ENCODE peak calls at places on chromosomes 2 and 18, in nine cellular contexts. E, H, M, I, R, A, P, Z and O are unnamed samples.

GRCh38 chr2:237540823-237541222 is 25.6 kb upstream of the PRLH start:
- DNase-seq in E (peak), H (no peak), M (no peak), I (no peak), R (no peak), A (no peak), P (no peak), Z (no peak), O (peak)

GRCh38 chr18:48391863-48392262 is 17.3 kb downstream of the ZBTB7C start:
- DNase-seq in E (no peak), H (no peak), M (no peak), I (no peak), R (no peak), A (no peak), P (no peak), Z (no peak), O (no peak)

GRCh38 chr2:9102861-9103662 is 99.6 kb upstream of the MBOAT2 start:
- DNase-seq in E (no peak), H (peak), M (no peak), I (no peak), R (no peak), A (no peak), P (peak), Z (peak), O (no peak)

GRCh38 chr18:66553824-66554223 is 50.1 kb downstream of the CDH19 start:
- DNase-seq in E (no peak), H (no peak), M (no peak), I (no peak), R (no peak), A (no peak), P (no peak), Z (no peak), O (no peak)

GRCh38 chr18:54776282-54776977 is 51.8 kb upstream of the RAB27B start:
- DNase-seq in E (peak), H (peak), M (peak), I (peak), R (peak), A (peak), P (no peak), Z (no peak), O (peak)

GRCh38 chr2:238970553-238971081 is 122.7 kb downstream of the TWIST2 start:
- DNase-seq in E (peak), H (peak), M (peak), I (peak), R (peak), A (no peak), P (peak), Z (peak), O (peak)

GRCh38 chr2:236229186-236229585 is 35.0 kb downstream of the ASB18 start:
- DNase-seq in E (no peak), H (no peak), M (no peak), I (no peak), R (no peak), A (no peak), P (no peak), Z (no peak), O (no peak)

GRCh38 chr2:228136027-228136426 is 45.5 kb downstream of the SPHKAP start:
- DNase-seq in E (no peak), H (no peak), M (no peak), I (no peak), R (no peak), A (no peak), P (no peak), Z (no peak), O (no peak)

GRCh38 chr2:231530099-231531085 is at the start of gene NMUR1:
- DNase-seq in E (peak), H (no peak), M (peak), I (peak), R (peak), A (no peak), P (peak), Z (peak), O (peak)

GRCh38 chr2:26245231-26245732 is 543 bp downstream of the HADHB start:
- DNase-seq in E (no peak), H (peak), M (peak), I (no peak), R (no peak), A (peak), P (peak), Z (no peak), O (no peak)

GRCh38 chr2:70070557-70071268 is 16.6 kb upstream of the PCBP1 start:
- DNase-seq in E (peak), H (peak), M (peak), I (peak), R (peak), A (no peak), P (peak), Z (no peak), O (peak)

GRCh38 chr18:23890589-23890988 is 124.0 kb upstream of the TTC39C start:
- DNase-seq in E (no peak), H (no peak), M (no peak), I (no peak), R (no peak), A (no peak), P (no peak), Z (no peak), O (no peak)

GRCh38 chr2:233997726-233998125 is 52.8 kb upstream of the SPP2 start:
- DNase-seq in E (no peak), H (no peak), M (no peak), I (no peak), R (no peak), A (no peak), P (no peak), Z (peak), O (no peak)

GRCh38 chr2:239046822-239047221 is 198.9 kb downstream of the TWIST2 start:
- DNase-seq in E (no peak), H (no peak), M (no peak), I (no peak), R (no peak), A (no peak), P (no peak), Z (no peak), O (no peak)

GRCh38 chr2:148130571-148130970 is 109.7 kb downstream of the MBD5 start:
- DNase-seq in E (peak), H (peak), M (no peak), I (no peak), R (no peak), A (no peak), P (no peak), Z (no peak), O (no peak)

DNA sequence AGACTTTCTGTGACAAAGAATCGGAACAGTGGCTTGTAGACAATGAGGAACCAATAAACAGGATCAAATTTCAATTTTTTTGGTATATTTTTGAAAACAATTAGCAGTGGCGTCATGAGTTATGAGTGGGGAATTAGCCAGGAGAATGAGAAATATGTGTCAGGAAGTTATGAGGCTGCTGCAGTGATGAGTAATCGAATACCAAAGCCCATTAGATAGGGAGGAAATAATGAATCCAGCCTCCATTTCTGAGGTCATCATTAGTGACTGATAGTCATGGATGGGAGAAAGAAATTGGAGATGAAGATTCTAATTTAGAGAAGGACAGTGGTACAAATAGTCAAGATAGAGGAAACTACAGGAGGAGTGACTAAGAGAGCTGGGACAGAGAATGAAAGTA is 673.1 kb upstream of the VRK2 start:
- DNase-seq in E (peak), H (no peak), M (no peak), I (peak), R (peak), A (no peak), P (no peak), Z (no peak), O (no peak)
- TF ChIP-seq CTCF in E (no peak), H (no peak), M (no peak), I (no peak), R (no peak), A (no peak), P (no peak), Z (no peak), O (no peak)

GRCh38 chr2:241040811-241041334 is 42.5 kb downstream of the SNED1 start:
- DNase-seq in E (no peak), H (no peak), M (no peak), I (no peak), R (no peak), A (no peak), P (no peak), Z (no peak), O (no peak)

GRCh38 chr2:241039416-241039815 is 41.0 kb downstream of the SNED1 start:
- DNase-seq in E (no peak), H (no peak), M (no peak), I (no peak), R (no peak), A (no peak), P (no peak), Z (no peak), O (no peak)

GRCh38 chr2:241038374-241039180 is 40.2 kb downstream of the SNED1 start:
- DNase-seq in E (no peak), H (no peak), M (no peak), I (no peak), R (no peak), A (no peak), P (no peak), Z (no peak), O (no peak)

GRCh38 chr2:241040081-241040803 is 41.8 kb downstream of the SNED1 start:
- DNase-seq in E (no peak), H (no peak), M (no peak), I (no peak), R (no peak), A (no peak), P (no peak), Z (no peak), O (no peak)

GRCh38 chr2:241041557-241042158 is 43.2 kb downstream of the SNED1 start:
- DNase-seq in E (no peak), H (no peak), M (no peak), I (no peak), R (no peak), A (peak), P (no peak), Z (no peak), O (peak)
- TF ChIP-seq MAX in E (no peak), H (no peak), M (no peak), I (no peak), R (no peak), A (no peak), P (no peak), Z (no peak), O (no peak)

GRCh38 chr2:20915271-20915670 is 92.4 kb upstream of the LDAH start:
- DNase-seq in E (no peak), H (no peak), M (no peak), I (no peak), R (no peak), A (no peak), P (no peak), Z (no peak), O (no peak)
- H3K4me3 ChIP-seq in E (no peak), H (no peak), M (no peak), I (no peak), R (no peak), A (no peak), P (no peak), Z (no peak), O (no peak)

GRCh38 chr2:128041561-128041960 is 13.7 kb upstream of the SAP130 start:
- DNase-seq in E (no peak), H (no peak), M (no peak), I (no peak), R (no peak), A (no peak), P (no peak), Z (no peak), O (no peak)

GRCh38 chr2:128037624-128038023 is 9.8 kb upstream of the SAP130 start:
- DNase-seq in E (no peak), H (no peak), M (no peak), I (no peak), R (no peak), A (no peak), P (no peak), Z (peak), O (peak)

GRCh38 chr2:128040166-128040771 is 12.4 kb upstream of the SAP130 start:
- DNase-seq in E (no peak), H (no peak), M (no peak), I (no peak), R (no peak), A (no peak), P (no peak), Z (no peak), O (no peak)

GRCh38 chr2:128036748-128037607 is 9.1 kb upstream of the SAP130 start:
- DNase-seq in E (no peak), H (no peak), M (no peak), I (no peak), R (no peak), A (no peak), P (no peak), Z (no peak), O (no peak)

DNA sequence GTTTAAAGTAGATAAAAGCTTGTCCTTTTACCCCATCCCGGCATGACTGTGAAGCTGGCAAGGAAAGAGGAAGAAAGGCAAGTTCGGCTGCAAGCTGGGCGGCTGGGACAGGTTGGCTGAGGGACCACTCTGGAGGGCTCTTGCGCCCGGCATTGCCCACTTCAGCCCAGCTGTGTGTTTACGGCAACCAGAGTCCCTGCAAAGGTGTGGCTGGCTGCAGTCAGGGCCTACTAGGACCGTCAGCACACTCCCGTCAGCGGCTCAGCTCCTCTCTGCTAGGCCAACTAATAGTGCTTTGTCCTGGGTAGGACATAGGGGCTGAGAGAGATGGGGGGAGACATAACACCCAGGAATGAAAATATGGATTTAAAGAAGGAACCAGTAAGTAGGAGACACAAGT is 11.7 kb upstream of the SAP130 start:
- DNase-seq in E (no peak), H (no peak), M (no peak), I (no peak), R (no peak), A (no peak), P (no peak), Z (no peak), O (no peak)
- TF ChIP-seq CTCF in E (no peak), H (no peak), M (no peak), I (no peak), R (no peak), A (no peak), P (no peak), Z (no peak), O (no peak)

GRCh38 chr2:119463990-119464389 is 32.3 kb downstream of the TMEM37 start:
- DNase-seq in E (no peak), H (no peak), M (no peak), I (no peak), R (no peak), A (no peak), P (no peak), Z (no peak), O (no peak)
- TF ChIP-seq MAX in E (no peak), H (no peak), M (no peak), I (no peak), R (no peak), A (no peak), P (no peak), Z (no peak), O (no peak)